ENCODE peak calls at places on chromosomes 11 and 22, in four cellular contexts. One of them, this sample, is unnamed.
A peak's percentile ranks its signal among the peaks of the same experiment; 100 is the strongest.

GRCh38 chr11:121321614-121322243 is 29.2 kb downstream of the SC5D start:
- DNase-seq in GM12878: no peak
- DNase-seq in HepG2: no peak
- DNase-seq in K562: peak; percentile 4
- DNase-seq in this sample: no peak

GRCh38 chr22:24565077-24565476 is 9.3 kb downstream of the SNRPD3 start:
- DNase-seq in HepG2: no peak
- DNase-seq in K562: no peak
- DNase-seq in GM12878: no peak
- DNase-seq in this sample: no peak

GRCh38 chr22:38177926-38178604 is 3.6 kb downstream of the PLA2G6 start:
- DNase-seq in K562: peak; percentile 52
- DNase-seq in GM12878: no peak
- DNase-seq in HepG2: peak; percentile 94
- DNase-seq in this sample: peak; percentile 39

GRCh38 chr22:27617214-27617881 is 184.2 kb downstream of the MN1 start:
- DNase-seq in HepG2: no peak
- DNase-seq in K562: no peak
- DNase-seq in GM12878: no peak
- DNase-seq in this sample: no peak

GRCh38 chr11:93133710-93134109 is 64.1 kb downstream of the SLC36A4 start:
- DNase-seq in GM12878: no peak
- DNase-seq in HepG2: no peak
- DNase-seq in K562: no peak
- DNase-seq in this sample: no peak

GRCh38 chr11:82731691-82732277 is 1.9 kb downstream of the FAM181B start:
- DNase-seq in K562: peak; percentile 9
- DNase-seq in GM12878: no peak
- DNase-seq in HepG2: no peak
- DNase-seq in this sample: no peak

GRCh38 chr11:32002311-32002710 is 88.6 kb upstream of the RCN1 start:
- DNase-seq in GM12878: no peak
- DNase-seq in K562: no peak
- DNase-seq in HepG2: no peak
- DNase-seq in this sample: no peak

GRCh38 chr11:132126973-132127900 is 756.8 kb downstream of the NTM start:
- DNase-seq in GM12878: no peak
- DNase-seq in K562: no peak
- DNase-seq in HepG2: peak; percentile 3
- DNase-seq in this sample: peak; percentile 11

GRCh38 chr11:122578168-122578825 is 77.2 kb upstream of the UBASH3B start:
- DNase-seq in K562: peak; percentile 23
- DNase-seq in HepG2: peak; percentile 6
- DNase-seq in GM12878: no peak
- DNase-seq in this sample: no peak

GRCh38 chr11:86955111-86955673 is at the start of gene FZD4:
- DNase-seq in GM12878: no peak
- DNase-seq in HepG2: peak; percentile 76
- DNase-seq in K562: peak; percentile 94
- DNase-seq in this sample: peak; percentile 95

GRCh38 chr22:30890689-30891442 is 77.7 kb downstream of the MORC2 start:
- DNase-seq in K562: peak; percentile 43
- DNase-seq in GM12878: no peak
- DNase-seq in HepG2: no peak
- DNase-seq in this sample: peak; percentile 78

GRCh38 chr11:69637956-69638871 is 2.7 kb upstream of the CCND1 start:
- DNase-seq in K562: no peak
- DNase-seq in GM12878: no peak
- DNase-seq in HepG2: no peak
- DNase-seq in this sample: peak; percentile 67

GRCh38 chr11:7575841-7576451 is 62.1 kb downstream of the PPFIBP2 start:
- DNase-seq in K562: no peak
- DNase-seq in HepG2: peak; percentile 26
- DNase-seq in GM12878: no peak
- DNase-seq in this sample: no peak

GRCh38 chr11:70522613-70523311 is 124.4 kb downstream of the CTTN start:
- DNase-seq in K562: no peak
- DNase-seq in GM12878: no peak
- DNase-seq in HepG2: no peak
- DNase-seq in this sample: no peak

GRCh38 chr11:111652184-111652583 is 49.9 kb downstream of the SIK2 start:
- DNase-seq in K562: no peak
- DNase-seq in HepG2: no peak
- DNase-seq in GM12878: no peak
- DNase-seq in this sample: no peak

GRCh38 chr11:111635706-111636045 is 33.4 kb downstream of the SIK2 start:
- DNase-seq in HepG2: no peak
- DNase-seq in K562: peak; percentile 36
- DNase-seq in GM12878: no peak
- DNase-seq in this sample: no peak

GRCh38 chr22:24977370-24978230 is 25.1 kb downstream of the KIAA1671 start:
- DNase-seq in GM12878: no peak
- DNase-seq in HepG2: no peak
- DNase-seq in K562: no peak
- DNase-seq in this sample: peak; percentile 51

GRCh38 chr22:20429254-20430100 is 8.1 kb downstream of the SCARF2 start:
- DNase-seq in K562: peak; percentile 98
- DNase-seq in GM12878: no peak
- DNase-seq in HepG2: no peak
- DNase-seq in this sample: no peak

GRCh38 chr11:114321621-114322257 is 25.5 kb downstream of the NNMT start:
- DNase-seq in GM12878: no peak
- DNase-seq in K562: no peak
- DNase-seq in HepG2: no peak
- DNase-seq in this sample: no peak

GRCh38 chr11:17403977-17404759 is 15.7 kb upstream of the KCNJ11 start:
- DNase-seq in K562: no peak
- DNase-seq in HepG2: no peak
- DNase-seq in GM12878: no peak
- DNase-seq in this sample: no peak

GRCh38 chr11:128552783-128553661 is 34.3 kb downstream of the ETS1 start:
- DNase-seq in HepG2: no peak
- DNase-seq in K562: no peak
- DNase-seq in GM12878: peak; percentile 95
- DNase-seq in this sample: no peak

GRCh38 chr11:10261821-10262220 is 32.2 kb downstream of the SBF2 start:
- DNase-seq in HepG2: no peak
- DNase-seq in K562: no peak
- DNase-seq in GM12878: no peak
- DNase-seq in this sample: no peak

GRCh38 chr11:10267821-10268220 is 26.2 kb downstream of the SBF2 start:
- DNase-seq in GM12878: no peak
- DNase-seq in K562: no peak
- DNase-seq in HepG2: no peak
- DNase-seq in this sample: no peak

GRCh38 chr11:10268746-10269487 is 25.1 kb downstream of the SBF2 start:
- DNase-seq in GM12878: no peak
- DNase-seq in K562: no peak
- DNase-seq in HepG2: no peak
- DNase-seq in this sample: no peak

GRCh38 chr11:10265936-10266335 is 28.1 kb downstream of the SBF2 start:
- DNase-seq in HepG2: no peak
- DNase-seq in GM12878: no peak
- DNase-seq in K562: no peak
- DNase-seq in this sample: no peak

DNA sequence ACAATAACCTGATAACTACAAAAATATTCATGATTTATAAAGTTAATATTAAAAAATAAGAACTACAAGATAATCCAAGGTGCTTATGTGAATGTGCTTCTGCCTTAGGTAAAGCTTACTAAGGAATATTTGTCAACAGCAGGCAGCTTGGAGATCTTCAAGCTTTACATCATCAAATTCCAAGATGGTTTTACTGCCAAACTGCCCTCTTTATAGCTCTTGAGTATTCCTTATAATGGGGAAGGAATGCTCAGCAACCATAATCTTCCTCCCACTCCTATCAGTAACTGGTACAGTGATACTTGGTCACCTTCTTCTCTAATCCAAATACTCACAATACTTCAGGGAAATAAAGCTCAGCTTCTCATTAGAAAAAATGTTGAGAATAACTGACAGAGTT is 30.1 kb downstream of the SBF2 start:
- DNase-seq in GM12878: no peak
- DNase-seq in K562: no peak
- DNase-seq in HepG2: no peak
- DNase-seq in this sample: no peak
- TF ChIP-seq FOXM1 in GM12878: no peak
- TF ChIP-seq FOXM1 in K562: no peak
- TF ChIP-seq FOXM1 in HepG2: no peak
- TF ChIP-seq FOXM1 in this sample: no peak

GRCh38 chr22:49475253-49475652 is 352.4 kb downstream of the BRD1 start:
- DNase-seq in GM12878: no peak
- DNase-seq in K562: no peak
- DNase-seq in HepG2: no peak
- DNase-seq in this sample: no peak

GRCh38 chr22:49466926-49467590 is 360.6 kb downstream of the BRD1 start:
- DNase-seq in HepG2: no peak
- DNase-seq in GM12878: no peak
- DNase-seq in K562: no peak
- DNase-seq in this sample: no peak

GRCh38 chr22:49473286-49473685 is 354.4 kb downstream of the BRD1 start:
- DNase-seq in GM12878: no peak
- DNase-seq in K562: peak; percentile 6
- DNase-seq in HepG2: no peak
- DNase-seq in this sample: no peak

GRCh38 chr22:49470741-49471134 is 356.9 kb downstream of the BRD1 start:
- DNase-seq in HepG2: no peak
- DNase-seq in GM12878: no peak
- DNase-seq in K562: no peak
- DNase-seq in this sample: no peak

GRCh38 chr22:49469896-49470740 is 357.6 kb downstream of the BRD1 start:
- DNase-seq in HepG2: no peak
- DNase-seq in K562: no peak
- DNase-seq in GM12878: no peak
- DNase-seq in this sample: no peak
- TF ChIP-seq SP1 in HepG2: no peak
- TF ChIP-seq SP1 in K562: no peak
- TF ChIP-seq SP1 in GM12878: no peak
- TF ChIP-seq SP1 in this sample: no peak

GRCh38 chr11:45092901-45093760 is 53.3 kb upstream of the PRDM11 start:
- DNase-seq in GM12878: no peak
- DNase-seq in K562: no peak
- DNase-seq in HepG2: no peak
- DNase-seq in this sample: no peak
- TF ChIP-seq FOXM1 in GM12878: no peak
- TF ChIP-seq FOXM1 in K562: no peak
- TF ChIP-seq FOXM1 in HepG2: no peak
- TF ChIP-seq FOXM1 in this sample: no peak

GRCh38 chr22:44172370-44173108 is 8.2 kb upstream of the PARVG start:
- DNase-seq in K562: peak; percentile 11
- DNase-seq in HepG2: no peak
- DNase-seq in GM12878: no peak
- DNase-seq in this sample: no peak

GRCh38 chr22:44170470-44170869 is 10.3 kb upstream of the PARVG start:
- DNase-seq in K562: no peak
- DNase-seq in GM12878: no peak
- DNase-seq in HepG2: no peak
- DNase-seq in this sample: no peak

GRCh38 chr22:44171486-44172076 is 9.1 kb upstream of the PARVG start:
- DNase-seq in K562: no peak
- DNase-seq in HepG2: no peak
- DNase-seq in GM12878: no peak
- DNase-seq in this sample: no peak

GRCh38 chr22:44175676-44176075 is 5.0 kb upstream of the PARVG start:
- DNase-seq in HepG2: no peak
- DNase-seq in K562: no peak
- DNase-seq in GM12878: no peak
- DNase-seq in this sample: no peak

DNA sequence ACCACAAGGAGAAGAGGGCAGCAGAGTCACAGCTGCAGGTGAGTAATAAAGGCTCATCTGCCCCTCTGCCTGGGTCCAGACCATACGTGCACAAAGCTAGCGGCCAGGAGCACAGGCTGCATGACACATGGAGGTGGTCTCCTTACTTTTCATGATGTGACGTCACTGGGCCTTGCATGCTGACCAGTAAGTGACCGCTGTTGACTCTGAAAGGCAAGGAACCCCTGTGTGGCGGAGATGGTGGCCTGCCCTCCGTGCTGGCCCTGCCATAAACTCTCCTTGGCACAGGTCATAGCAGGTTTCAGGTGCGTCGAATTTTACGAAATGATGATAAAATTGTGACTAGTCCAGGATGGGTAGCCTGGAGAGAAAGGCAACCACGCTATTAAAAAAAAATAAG is 7.6 kb upstream of the PARVG start:
- DNase-seq in GM12878: no peak
- DNase-seq in K562: no peak
- DNase-seq in HepG2: no peak
- DNase-seq in this sample: no peak
- TF ChIP-seq SP1 in GM12878: no peak
- TF ChIP-seq SP1 in K562: no peak
- TF ChIP-seq SP1 in HepG2: no peak
- TF ChIP-seq SP1 in this sample: no peak

GRCh38 chr11:68031136-68031459 is 617 bp downstream of the NDUFS8 start:
- DNase-seq in GM12878: no peak
- DNase-seq in K562: peak; percentile 55
- DNase-seq in HepG2: no peak
- DNase-seq in this sample: no peak

GRCh38 chr11:68035266-68035876 is 3.5 kb upstream of the TCIRG1 start:
- DNase-seq in K562: no peak
- DNase-seq in HepG2: no peak
- DNase-seq in GM12878: no peak
- DNase-seq in this sample: no peak

GRCh38 chr11:68032003-68032402 is 1.5 kb downstream of the NDUFS8 start:
- DNase-seq in GM12878: no peak
- DNase-seq in HepG2: no peak
- DNase-seq in K562: no peak
- DNase-seq in this sample: no peak

GRCh38 chr11:68033708-68034045 is 3.2 kb downstream of the NDUFS8 start:
- DNase-seq in HepG2: no peak
- DNase-seq in GM12878: no peak
- DNase-seq in K562: no peak
- DNase-seq in this sample: no peak

DNA sequence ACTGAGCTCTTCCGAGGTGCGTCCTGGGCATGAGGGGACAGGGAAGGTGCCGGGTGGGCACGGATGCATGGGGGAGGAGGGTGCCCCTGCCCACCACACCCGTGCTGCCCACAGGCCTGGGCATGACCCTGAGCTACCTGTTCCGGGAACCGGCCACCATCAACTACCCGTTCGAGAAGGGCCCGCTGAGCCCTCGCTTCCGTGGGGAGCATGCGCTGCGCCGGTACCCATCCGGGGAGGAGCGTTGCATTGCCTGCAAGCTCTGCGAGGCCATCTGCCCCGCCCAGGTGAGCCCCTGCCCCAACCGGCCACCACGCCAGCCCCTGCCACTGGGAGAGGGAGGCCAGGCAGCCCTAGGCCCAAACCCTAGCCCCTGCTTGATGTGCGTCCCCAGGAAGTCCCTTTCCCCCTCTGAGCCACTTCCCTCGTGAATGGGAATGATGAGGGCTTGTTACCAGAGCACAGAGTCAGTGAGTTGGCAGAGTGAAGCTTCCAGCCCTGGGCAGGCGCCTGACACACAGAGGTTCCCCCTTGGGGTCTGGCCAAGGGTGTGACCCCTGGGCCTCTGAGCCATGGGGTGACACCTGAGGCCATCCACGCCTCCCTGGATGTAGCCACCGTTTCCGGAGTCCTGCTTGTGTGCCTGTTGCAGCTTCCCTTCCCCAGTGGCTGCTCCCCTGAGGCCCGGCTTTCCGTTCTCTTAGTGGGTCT is 2.7 kb downstream of the NDUFS8 start:
- DNase-seq in K562: no peak
- DNase-seq in GM12878: no peak
- DNase-seq in HepG2: no peak
- DNase-seq in this sample: no peak
- TF ChIP-seq FOXM1 in K562: no peak
- TF ChIP-seq FOXM1 in GM12878: no peak
- TF ChIP-seq FOXM1 in HepG2: no peak
- TF ChIP-seq FOXM1 in this sample: no peak